ENCODE peak calls at places on chromosomes 3 and 15, in four cellular contexts. U is astrocyte, I is DND-41, R is neural progenitor cell. Y is an unnamed sample. For H3K9me3 and H3K4me1, the result is how much of the 10 kb centered on the place peaks cover.

GRCh38 chr3:194339356-194339755 is 11.8 kb downstream of the CPN2 start:
- DNase-seq in U (no peak), R (peak), I (no peak), Y (no peak)

GRCh38 chr15:60907233-60907947 is 321.7 kb downstream of the RORA start:
- DNase-seq in R (no peak), I (peak), U (no peak), Y (peak)

GRCh38 chr3:10417849-10418248 is 87.5 kb downstream of the ATP2B2 start:
- DNase-seq in R (peak), U (peak), I (no peak), Y (no peak)

GRCh38 chr3:161066926-161067325 is 38.2 kb downstream of the B3GALNT1 start:
- DNase-seq in I (peak), R (no peak), U (no peak), Y (no peak)

GRCh38 chr3:85251766-85252165 is 293.0 kb downstream of the CADM2 start:
- DNase-seq in R (no peak), U (no peak), I (no peak), Y (no peak)

GRCh38 chr15:62739507-62739906 is 303.0 kb upstream of the TPM1 start:
- DNase-seq in I (no peak), U (peak), R (no peak), Y (no peak)

GRCh38 chr3:31356941-31357340 is 175.8 kb upstream of the STT3B start:
- DNase-seq in R (no peak), U (peak), I (peak), Y (no peak)

GRCh38 chr15:70856177-70856883 is 2.4 kb upstream of the LARP6 start:
- DNase-seq in I (no peak), U (no peak), R (no peak), Y (no peak)

GRCh38 chr15:71110800-71111565 is 4.3 kb upstream of the THSD4 start:
- DNase-seq in R (no peak), U (no peak), I (no peak), Y (no peak)

GRCh38 chr15:70569718-70570231 is 193.6 kb downstream of the UACA start:
- DNase-seq in R (no peak), U (peak), I (no peak), Y (no peak)

GRCh38 chr3:73625124-73625665 is 454 bp upstream of the PDZRN3 start:
- DNase-seq in R (peak), I (no peak), U (peak), Y (no peak)

GRCh38 chr3:136281966-136282554 is 31.9 kb downstream of the PCCB start:
- DNase-seq in I (no peak), R (no peak), U (no peak), Y (no peak)

GRCh38 chr15:62306851-62307504 is 141.9 kb upstream of the C2CD4B start:
- DNase-seq in U (peak), I (peak), R (peak), Y (no peak)

GRCh38 chr3:129413687-129414506 is 14.5 kb downstream of the EFCAB12 start:
- DNase-seq in U (peak), R (no peak), I (no peak), Y (no peak)

GRCh38 chr3:139836656-139837464 is 98.1 kb upstream of the CLSTN2 start:
- DNase-seq in U (no peak), R (no peak), I (no peak), Y (no peak)

GRCh38 chr3:63791974-63792373 is 27.1 kb upstream of the C3orf49 start:
- DNase-seq in R (peak), U (peak), I (no peak), Y (no peak)

GRCh38 chr3:122962149-122962548 is 65.4 kb downstream of the SEMA5B start:
- DNase-seq in I (no peak), U (no peak), R (no peak), Y (no peak)

GRCh38 chr15:92845109-92845508 is 55.0 kb upstream of the CHD2 start:
- DNase-seq in U (peak), I (no peak), R (no peak), Y (no peak)

GRCh38 chr3:142664311-142664710 is 59.5 kb upstream of the TRPC1 start:
- DNase-seq in U (no peak), I (no peak), R (no peak), Y (no peak)
- H3K27ac ChIP-seq in U (no peak), I (no peak), R (no peak), Y (no peak)

GRCh38 chr3:186400026-186400425 is 38.0 kb upstream of the DGKG start:
- DNase-seq in U (no peak), I (no peak), R (no peak), Y (no peak)
- H3K9me3 ChIP-seq in U (under half), I (under half), R (under half), Y (under half)

GRCh38 chr3:46939578-46940405 is 36.8 kb downstream of the CCDC12 start:
- DNase-seq in U (no peak), I (no peak), R (no peak), Y (no peak)
- H3K4me1 ChIP-seq in U (under half), I (under half), R (under half), Y (under half)

GRCh38 chr3:188085596-188086560 is 68.1 kb upstream of the LPP start:
- DNase-seq in I (no peak), R (no peak), U (no peak), Y (no peak)

GRCh38 chr3:188080091-188080490 is 73.9 kb upstream of the LPP start:
- DNase-seq in I (no peak), R (no peak), U (no peak), Y (no peak)

GRCh38 chr3:188083011-188083410 is 70.9 kb upstream of the LPP start:
- DNase-seq in R (no peak), I (no peak), U (no peak), Y (no peak)

GRCh38 chr3:188084751-188085595 is 69.0 kb upstream of the LPP start:
- DNase-seq in I (no peak), U (no peak), R (peak), Y (no peak)

DNA sequence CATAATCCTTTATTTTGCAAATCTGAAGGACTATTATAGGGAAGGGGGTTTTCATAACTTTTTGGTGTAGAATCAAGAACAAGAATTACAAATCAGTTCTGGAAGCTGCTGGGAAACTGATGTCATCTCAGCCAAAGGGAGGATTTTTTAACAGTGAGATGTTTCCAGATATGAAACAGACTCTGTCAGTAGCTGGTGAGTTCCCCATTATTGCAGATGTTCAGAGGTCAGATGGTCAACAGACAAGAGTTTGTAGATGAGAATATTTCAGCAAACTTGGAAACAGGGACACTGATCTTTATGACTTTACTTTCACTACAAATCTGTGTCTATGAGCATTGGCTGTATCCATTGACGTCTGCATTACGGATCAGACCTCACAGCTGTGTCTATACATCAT is 71.9 kb upstream of the LPP start:
- DNase-seq in R (no peak), I (no peak), U (peak), Y (no peak)
- H3K27ac ChIP-seq in R (no peak), I (no peak), U (peak), Y (no peak)

DNA sequence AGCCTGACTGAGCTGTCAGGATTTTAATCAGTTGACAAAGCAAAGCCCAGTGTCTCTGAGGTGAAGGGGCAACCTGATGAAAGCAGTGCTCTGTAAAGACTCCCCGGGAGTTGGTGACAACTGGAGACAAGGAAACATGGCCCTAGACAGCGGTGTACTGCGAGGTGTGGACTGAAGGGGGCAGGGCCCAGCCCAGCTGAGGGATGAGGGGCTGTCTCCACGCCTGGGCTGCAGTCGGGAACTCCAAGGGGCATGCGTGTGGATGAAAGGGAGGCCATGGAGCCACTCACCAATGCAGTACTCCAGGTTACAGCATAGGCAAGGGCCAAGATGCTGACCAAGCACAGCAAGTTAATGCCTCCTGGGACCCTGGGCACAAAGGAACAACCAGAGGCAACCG is 45.1 kb downstream of the SCAP start:
- DNase-seq in U (no peak), R (no peak), I (no peak), Y (no peak)
- H3K9me3 ChIP-seq in U (under half), R (under half), I (under half), Y (under half)

GRCh38 chr3:133488785-133489367 is 84.6 kb upstream of the CDV3 start:
- DNase-seq in U (peak), I (no peak), R (peak), Y (no peak)
- H3K4me1 ChIP-seq in U (under half), I (under half), R (under half), Y (under half)

GRCh38 chr15:96360581-96361308 is 30.2 kb downstream of the NR2F2 start:
- DNase-seq in I (no peak), R (peak), U (no peak), Y (no peak)

GRCh38 chr15:96358006-96358794 is 27.7 kb downstream of the NR2F2 start:
- DNase-seq in R (peak), I (no peak), U (no peak), Y (no peak)

GRCh38 chr15:96358795-96359190 is 28.3 kb downstream of the NR2F2 start:
- DNase-seq in R (no peak), I (no peak), U (no peak), Y (no peak)

GRCh38 chr15:96359772-96360498 is 29.4 kb downstream of the NR2F2 start:
- DNase-seq in U (no peak), I (no peak), R (peak), Y (no peak)

GRCh38 chr15:96359371-96359771 is 28.9 kb downstream of the NR2F2 start:
- DNase-seq in R (peak), U (no peak), I (no peak), Y (no peak)
- H3K27ac ChIP-seq in R (no peak), U (peak), I (no peak), Y (no peak)

DNA sequence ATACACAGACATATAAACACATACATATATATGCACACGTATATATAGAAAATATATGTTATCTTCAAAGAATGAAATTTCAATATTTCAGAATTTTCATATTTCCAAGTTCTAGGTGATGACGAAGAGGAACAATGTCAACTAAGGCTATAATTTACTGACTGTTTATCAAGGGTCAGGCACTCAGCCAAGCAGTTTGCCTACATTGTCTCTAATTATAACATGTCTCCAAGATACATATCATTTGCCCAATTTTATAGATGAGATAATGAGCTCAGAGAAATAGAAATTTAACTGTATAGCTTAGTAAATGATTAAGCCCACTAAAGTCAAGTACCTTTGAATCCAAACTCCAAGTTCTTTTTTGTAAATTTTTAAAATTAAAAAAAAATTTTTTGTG is 99.9 kb upstream of the PLSCR4 start:
- DNase-seq in I (no peak), R (no peak), U (no peak), Y (no peak)
- H3K9me3 ChIP-seq in I (under half), R (under half), U (under half), Y (under half)

Y was measured in CD8-positive, alpha-beta memory T cell.